ENCODE peak calls at places on chromosome 4, in five cellular contexts. U is SK-N-SH, T is transverse colon, C is left lung, P is pancreas. Y is an unnamed sample.

GRCh38 chr4:17770845-17771244 is 10.6 kb downstream of the FAM184B start:
- DNase-seq in U (no peak), P (no peak), T (no peak), C (no peak), Y (no peak)

GRCh38 chr4:152079543-152080293 is 318.9 kb upstream of the GATB start:
- DNase-seq in P (no peak), C (no peak), T (no peak), U (no peak), Y (no peak)

GRCh38 chr4:78645853-78646757 is 94.5 kb downstream of the ANXA3 start:
- DNase-seq in T (peak; percentile 70), U (no peak), P (no peak), C (peak; percentile 70), Y (no peak)

GRCh38 chr4:67558493-67558892 is at the start of gene STAP1:
- DNase-seq in T (peak; percentile 15), P (no peak), C (no peak), U (no peak), Y (no peak)

GRCh38 chr4:10173039-10173753 is 56.6 kb upstream of the WDR1 start:
- DNase-seq in T (peak; percentile 25), U (no peak), C (peak; percentile 34), P (no peak), Y (no peak)

GRCh38 chr4:2688697-2689096 is 67.4 kb downstream of the TNIP2 start:
- DNase-seq in P (no peak), C (no peak), T (no peak), U (no peak), Y (no peak)

GRCh38 chr4:163137581-163137980 is 29.1 kb downstream of the NAF1 start:
- DNase-seq in C (no peak), U (no peak), T (no peak), P (no peak), Y (no peak)

GRCh38 chr4:24105183-24106039 is 215.6 kb upstream of the PPARGC1A start:
- DNase-seq in C (no peak), U (no peak), T (no peak), P (no peak), Y (no peak)

GRCh38 chr4:85569730-85570299 is 94.9 kb downstream of the ARHGAP24 start:
- DNase-seq in C (no peak), P (no peak), T (no peak), U (no peak), Y (no peak)

GRCh38 chr4:2301221-2301642 is 39.3 kb upstream of the MXD4 start:
- DNase-seq in P (no peak), T (no peak), C (no peak), U (no peak), Y (no peak)

GRCh38 chr4:122652379-122652778 is 31.5 kb upstream of the IL21 start:
- DNase-seq in C (no peak), U (peak; percentile 33), P (no peak), T (peak; percentile 13), Y (no peak)

GRCh38 chr4:80006935-80007744 is 65.9 kb downstream of the ANTXR2 start:
- DNase-seq in C (no peak), P (no peak), T (no peak), U (peak; percentile 9), Y (no peak)

GRCh38 chr4:140691369-140691768 is 64.8 kb downstream of the TBC1D9 start:
- DNase-seq in U (no peak), P (no peak), C (no peak), T (no peak), Y (no peak)

GRCh38 chr4:165325732-165326512 is 1.5 kb upstream of the MSMO1 start:
- DNase-seq in P (no peak), C (no peak), T (no peak), U (no peak), Y (no peak)

GRCh38 chr4:86961605-86962295 is 26.9 kb downstream of the AFF1 start:
- DNase-seq in T (peak; percentile 41), C (no peak), P (no peak), U (no peak), Y (no peak)

GRCh38 chr4:94352996-94353395 is 10.4 kb upstream of the HPGDS start:
- DNase-seq in T (no peak), C (no peak), U (no peak), P (no peak), Y (no peak)

GRCh38 chr4:168769416-168769815 is 240.6 kb downstream of the CBR4 start:
- DNase-seq in T (no peak), U (no peak), P (no peak), C (no peak), Y (no peak)

GRCh38 chr4:184250795-184251679 is 33.4 kb upstream of the ENPP6 start:
- DNase-seq in T (no peak), P (no peak), C (no peak), U (peak; percentile 70), Y (no peak)

GRCh38 chr4:82578935-82579334 is 17.1 kb upstream of the TMEM150C start:
- DNase-seq in U (no peak), P (no peak), T (no peak), C (no peak), Y (no peak)

GRCh38 chr4:112031712-112032328 is 113.4 kb upstream of the FAM241A start:
- DNase-seq in T (peak; percentile 16), U (peak; percentile 36), C (no peak), P (no peak), Y (no peak)

GRCh38 chr4:145619639-145619996 is 433 bp downstream of the MMAA start:
- DNase-seq in C (peak; percentile 47), U (peak; percentile 29), T (peak; percentile 82), P (peak; percentile 73), Y (peak; percentile 6)

GRCh38 chr4:113575391-113575790 is 186.1 kb downstream of the CAMK2D start:
- DNase-seq in U (no peak), P (no peak), C (no peak), T (no peak), Y (no peak)

GRCh38 chr4:180751009-180751408 is 1492.2 kb upstream of the TENM3 start:
- DNase-seq in C (no peak), P (no peak), T (no peak), U (no peak), Y (no peak)

GRCh38 chr4:74097631-74098550 is 1.1 kb downstream of the CXCL2 start:
- DNase-seq in U (no peak), P (no peak), T (peak; percentile 21), C (peak; percentile 39), Y (no peak)

GRCh38 chr4:20723463-20723862 is 23.2 kb downstream of the PACRGL start:
- DNase-seq in U (no peak), C (no peak), P (no peak), T (no peak), Y (no peak)

GRCh38 chr4:8472689-8473197 is 32.2 kb downstream of the TRMT44 start:
- DNase-seq in P (no peak), T (no peak), U (no peak), C (no peak), Y (no peak)

GRCh38 chr4:146235654-146236570 is 21.6 kb downstream of the REELD1 start:
- DNase-seq in U (no peak), T (no peak), C (no peak), P (no peak), Y (no peak)

GRCh38 chr4:53309321-53310020 is 56.4 kb downstream of the SCFD2 start:
- DNase-seq in U (no peak), C (no peak), T (no peak), P (no peak), Y (no peak)

GRCh38 chr4:47926667-47927258 is 12.4 kb upstream of the NFXL1 start:
- DNase-seq in C (no peak), U (peak; percentile 17), P (peak; percentile 60), T (peak; percentile 51), Y (peak; percentile 37)

GRCh38 chr4:110164251-110164650 is 34.2 kb downstream of the ELOVL6 start:
- DNase-seq in C (no peak), T (no peak), U (no peak), P (no peak), Y (no peak)

GRCh38 chr4:110165382-110166285 is 32.8 kb downstream of the ELOVL6 start:
- DNase-seq in T (peak; percentile 57), U (peak; percentile 48), P (no peak), C (no peak), Y (peak; percentile 50)

GRCh38 chr4:110164856-110165255 is 33.6 kb downstream of the ELOVL6 start:
- DNase-seq in P (no peak), T (no peak), C (no peak), U (no peak), Y (no peak)

GRCh38 chr4:110160616-110161015 is 37.8 kb downstream of the ELOVL6 start:
- DNase-seq in P (no peak), U (no peak), T (no peak), C (no peak), Y (no peak)

DNA sequence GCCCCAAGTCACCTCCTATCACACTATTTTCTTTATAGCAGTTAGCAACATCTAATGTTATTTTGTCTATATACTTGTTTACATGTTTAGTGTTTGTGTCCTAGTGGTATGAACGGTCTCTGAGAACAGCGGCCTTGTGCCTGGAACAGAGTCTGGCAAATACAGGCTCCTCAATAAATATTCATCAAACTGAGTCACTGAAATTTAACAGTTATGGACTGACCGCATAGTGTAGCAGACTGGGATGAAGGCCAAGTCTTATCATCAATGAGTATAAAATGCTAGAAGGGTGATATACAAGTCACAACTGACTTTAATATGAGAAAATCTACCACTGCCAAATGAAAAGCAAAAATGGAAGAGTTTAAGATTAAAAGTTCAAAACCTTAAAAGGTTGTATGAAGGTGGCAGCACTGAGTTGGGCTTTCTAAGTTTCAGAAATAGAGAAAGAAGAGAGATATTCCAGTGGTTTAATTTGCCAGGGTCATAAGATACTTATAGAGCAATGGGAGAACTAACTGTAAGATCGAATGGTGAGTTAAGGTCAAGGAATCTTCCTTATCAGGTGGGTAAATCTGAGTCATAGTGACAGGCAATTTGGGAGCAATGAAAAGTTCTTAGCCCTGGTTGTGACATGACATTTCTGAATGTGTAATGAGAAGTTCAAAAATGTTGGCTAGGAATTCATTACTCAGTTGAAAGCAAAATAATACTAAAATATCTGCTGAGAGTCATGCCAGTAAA is 34.9 kb downstream of the ELOVL6 start:
- DNase-seq in C (no peak), U (no peak), T (no peak), P (no peak), Y (no peak)
- TF ChIP-seq CTCF in C (no peak), U (peak; percentile 37), T (no peak), P (no peak), Y (no peak)

GRCh38 chr4:38692421-38692820 is 28.4 kb downstream of the KLF3 start:
- DNase-seq in C (no peak), U (no peak), T (no peak), P (no peak), Y (no peak)
- H3K27ac ChIP-seq in C (no peak overlapping the region), U (no peak overlapping the region), T (peak overlapping the region; percentile 70), P (no peak overlapping the region), Y (no peak overlapping the region)

GRCh38 chr4:200936-201335 is 76.6 kb downstream of the ZNF718 start:
- DNase-seq in C (no peak), P (no peak), T (no peak), U (no peak), Y (no peak)
- H3K9me3 ChIP-seq in C (peaks cover 98% of the 10 kb centered on the region), P (no peaks in the 10 kb centered on the region), T (peaks cover 12% of the 10 kb centered on the region), U (peaks cover 4% of the 10 kb centered on the region), Y (peaks cover 70% of the 10 kb centered on the region)

GRCh38 chr4:7042697-7043464 is at the start of gene TADA2B:
- DNase-seq in P (peak; percentile 97), C (peak; percentile 98), T (peak; percentile 98), U (peak; percentile 100), Y (peak; percentile 75)
- TF ChIP-seq CTCF in P (peak; percentile 24), C (peak; percentile 66), T (peak; percentile 33), U (peak; percentile 22), Y (peak; percentile 22)